ENCODE peak calls at places on chromosomes 4 and X, in five cellular contexts. L is choroid plexus epithelial cell, K is foreskin keratinocyte, U is mesothelial cell of epicardium, M is dermis blood vessel endothelial cell. J is an unnamed sample.

GRCh38 chr4:30867427-30867826 is 147.3 kb downstream of the PCDH7 start:
- DNase-seq in L (no peak), K (peak; percentile 18), U (no peak), M (no peak), J (no peak)

GRCh38 chr4:76105652-76106051 is 31.1 kb downstream of the ART3 start:
- DNase-seq in L (peak; percentile 43), K (no peak), U (no peak), M (no peak), J (no peak)

GRCh38 chrX:146109362-146109761 is 291.7 kb downstream of the SLITRK2 start:
- DNase-seq in L (no peak), K (no peak), U (no peak), M (no peak), J (no peak)

GRCh38 chr4:183620421-183620820 is 38.6 kb downstream of the RWDD4 start:
- DNase-seq in L (no peak), K (no peak), U (no peak), M (no peak), J (no peak)

GRCh38 chr4:8761167-8761823 is 110.3 kb downstream of the HMX1 start:
- DNase-seq in L (no peak), K (no peak), U (no peak), M (no peak), J (no peak)

GRCh38 chr4:5455003-5455585 is 253.3 kb downstream of the EVC2 start:
- DNase-seq in L (no peak), K (no peak), U (no peak), M (no peak), J (no peak)

GRCh38 chr4:183165371-183165770 is 66.3 kb downstream of the WWC2 start:
- DNase-seq in L (peak; percentile 67), K (no peak), U (no peak), M (peak; percentile 45), J (no peak)

GRCh38 chr4:109801895-109802319 is at the start of gene CFI:
- DNase-seq in L (peak; percentile 93), K (no peak), U (no peak), M (peak; percentile 83), J (no peak)

GRCh38 chr4:121062466-121062975 is 9.8 kb downstream of the NDNF start:
- DNase-seq in L (no peak), K (no peak), U (no peak), M (no peak), J (no peak)

GRCh38 chr4:9962611-9963314 is 58.5 kb downstream of the SLC2A9 start:
- DNase-seq in L (no peak), K (no peak), U (no peak), M (no peak), J (no peak)

GRCh38 chr4:119537586-119537985 is 91.0 kb downstream of the PDE5A start:
- DNase-seq in L (no peak), K (no peak), U (no peak), M (no peak), J (no peak)

GRCh38 chr4:53782468-53782865 is 191.2 kb upstream of the LNX1 start:
- DNase-seq in L (peak; percentile 51), K (no peak), U (no peak), M (no peak), J (no peak)

GRCh38 chr4:142226014-142226413 is 589.6 kb downstream of the IL15 start:
- DNase-seq in L (no peak), K (no peak), U (no peak), M (no peak), J (no peak)

GRCh38 chr4:144399927-144400326 is 246.0 kb upstream of the HHIP start:
- DNase-seq in L (peak; percentile 94), K (peak; percentile 87), U (no peak), M (peak; percentile 85), J (peak; percentile 92)

GRCh38 chr4:143224255-143224654 is 39.5 kb downstream of the USP38 start:
- DNase-seq in L (no peak), K (no peak), U (no peak), M (no peak), J (no peak)

GRCh38 chr4:186698028-186698427 is 25.6 kb downstream of the FAT1 start:
- DNase-seq in L (no peak), K (no peak), U (no peak), M (no peak), J (no peak)

GRCh38 chr4:14375816-14376215 is 626.5 kb upstream of the CPEB2 start:
- DNase-seq in L (peak; percentile 66), K (peak; percentile 25), U (no peak), M (no peak), J (no peak)

GRCh38 chrX:107673401-107673800 is 45.1 kb downstream of the PRPS1 start:
- DNase-seq in L (no peak), K (no peak), U (no peak), M (no peak), J (no peak)

GRCh38 chrX:67692246-67692645 is 148.4 kb downstream of the AR start:
- DNase-seq in L (peak; percentile 43), K (peak; percentile 14), U (no peak), M (no peak), J (no peak)

GRCh38 chr4:156248921-156249320 is 295.3 kb upstream of the CTSO start:
- DNase-seq in L (no peak), K (no peak), U (no peak), M (no peak), J (no peak)

GRCh38 chr4:1043658-1044468 is 32.4 kb downstream of the FGFRL1 start:
- DNase-seq in L (peak; percentile 99), K (peak; percentile 76), U (peak; percentile 64), M (peak; percentile 98), J (peak; percentile 88)

GRCh38 chrX:95040104-95040503 is 1366.1 kb downstream of the FAM133A start:
- DNase-seq in L (no peak), K (no peak), U (no peak), M (no peak), J (no peak)

GRCh38 chr4:110201502-110201901 is 3.1 kb upstream of the ELOVL6 start:
- DNase-seq in L (no peak), K (no peak), U (peak; percentile 48), M (no peak), J (no peak)

GRCh38 chr4:143771269-143771668 is 70.8 kb upstream of the FREM3 start:
- DNase-seq in L (no peak), K (no peak), U (no peak), M (peak; percentile 5), J (no peak)

GRCh38 chr4:52173470-52174055 is 122.5 kb downstream of the SPATA18 start:
- DNase-seq in L (peak; percentile 60), K (no peak), U (no peak), M (peak; percentile 56), J (no peak)

GRCh38 chr4:150164055-150164454 is 85.8 kb downstream of the DCLK2 start:
- DNase-seq in L (no peak), K (no peak), U (no peak), M (no peak), J (no peak)

GRCh38 chrX:34130980-34131744 is 952 bp downstream of the FAM47A start:
- DNase-seq in L (no peak), K (no peak), U (no peak), M (no peak), J (no peak)

GRCh38 chr4:16707874-16708273 is 190.6 kb downstream of the LDB2 start:
- DNase-seq in L (peak; percentile 56), K (no peak), U (no peak), M (peak; percentile 67), J (no peak)

GRCh38 chr4:20444599-20445337 is 193.1 kb downstream of the SLIT2 start:
- DNase-seq in L (no peak), K (no peak), U (no peak), M (no peak), J (no peak)

GRCh38 chrX:68717196-68717595 is 69.7 kb downstream of the STARD8 start:
- DNase-seq in L (no peak), K (no peak), U (no peak), M (no peak), J (no peak)

GRCh38 chr4:52910115-52910514 is 48.0 kb downstream of the RASL11B start:
- DNase-seq in L (no peak), K (no peak), U (no peak), M (no peak), J (no peak)

GRCh38 chrX:12974217-12974796 is 603 bp upstream of the TMSB4X start:
- DNase-seq in L (peak; percentile 61), K (no peak), U (no peak), M (peak; percentile 53), J (no peak)

GRCh38 chrX:12138366-12139313 is at the start of gene FRMPD4:
- DNase-seq in L (no peak), K (no peak), U (peak; percentile 38), M (peak; percentile 28), J (no peak)

GRCh38 chr4:38230821-38231583 is 270.8 kb downstream of the PTTG2 start:
- DNase-seq in L (no peak), K (no peak), U (no peak), M (no peak), J (no peak)

GRCh38 chrX:41118156-41118555 is 32.9 kb downstream of the USP9X start:
- DNase-seq in L (no peak), K (no peak), U (no peak), M (no peak), J (no peak)

GRCh38 chr4:173827707-173828106 is 297.7 kb upstream of the HAND2 start:
- DNase-seq in L (no peak), K (no peak), U (no peak), M (no peak), J (no peak)